ENCODE peak calls at places on chromosomes 11 and 22, in nine cellular contexts. F is tibial nerve, J is A549, Z is body of pancreas, D is gastrocnemius medialis, K is esophagus squamous epithelium, C is Peyer's patch, H is breast epithelium, Y is right lobe of liver. X is an unnamed sample.
A peak's percentile ranks its signal among the peaks of the same experiment; 100 is the strongest.

GRCh38 chr22:37186997-37187522 is 987 bp downstream of the C1QTNF6 start:
- DNase-seq in J (no peak), D (no peak), H (no peak), K (no peak), F (no peak), Y (peak; percentile 17), C (peak; percentile 29), Z (no peak), X (no peak)

GRCh38 chr11:73028621-73029020 is 113.5 kb downstream of the FCHSD2 start:
- DNase-seq in C (no peak), D (peak; percentile 9), K (no peak), F (no peak), H (no peak), Z (peak; percentile 17), Y (no peak), J (no peak), X (no peak)

GRCh38 chr11:123585206-123585605 is 69.2 kb downstream of the SCN3B start:
- DNase-seq in K (no peak), Z (peak; percentile 22), H (no peak), F (no peak), D (no peak), Y (no peak), J (no peak), C (no peak), X (no peak)

GRCh38 chr11:17389205-17389956 is 922 bp upstream of the KCNJ11 start:
- DNase-seq in F (no peak), J (peak; percentile 76), Z (peak; percentile 88), H (peak; percentile 80), C (peak; percentile 85), Y (peak; percentile 85), D (peak; percentile 81), K (no peak), X (peak; percentile 74)

GRCh38 chr11:34356918-34357645 is 728 bp downstream of the ABTB2 start:
- DNase-seq in H (no peak), J (no peak), K (no peak), Z (peak; percentile 62), F (no peak), C (peak; percentile 84), D (peak; percentile 53), Y (peak; percentile 84), X (peak; percentile 47)

GRCh38 chr22:20853236-20853660 is 5.4 kb downstream of the PI4KA start:
- DNase-seq in D (no peak), C (no peak), Z (no peak), J (no peak), H (no peak), F (no peak), Y (no peak), K (no peak), X (no peak)

GRCh38 chr11:119942583-119943338 is 195.2 kb downstream of the TRIM29 start:
- DNase-seq in Y (no peak), J (no peak), K (no peak), Z (no peak), H (no peak), C (no peak), D (no peak), F (no peak), X (no peak)

GRCh38 chr11:6746086-6746618 is 25.6 kb downstream of the OR2AG2 start:
- DNase-seq in F (no peak), D (no peak), Z (no peak), H (no peak), K (no peak), C (no peak), Y (no peak), J (no peak), X (no peak)

GRCh38 chr11:96292291-96293010 is 50.5 kb downstream of the MAML2 start:
- DNase-seq in H (no peak), J (no peak), Y (no peak), F (no peak), D (no peak), K (no peak), Z (no peak), C (no peak), X (no peak)

GRCh38 chr11:68632802-68633201 is 51.5 kb upstream of the GAL start:
- DNase-seq in Y (no peak), C (no peak), D (no peak), J (peak; percentile 51), F (no peak), K (no peak), H (no peak), Z (peak; percentile 45), X (no peak)

GRCh38 chr11:11899401-11899800 is 57.6 kb downstream of the USP47 start:
- DNase-seq in C (no peak), J (no peak), D (no peak), Y (no peak), F (no peak), K (no peak), Z (no peak), H (no peak), X (no peak)

GRCh38 chr22:46058591-46059519 is 81.9 kb upstream of the WNT7B start:
- DNase-seq in C (peak; percentile 47), K (no peak), F (peak; percentile 12), Z (peak; percentile 3), D (no peak), H (peak; percentile 43), Y (peak; percentile 52), J (no peak), X (peak; percentile 50)

GRCh38 chr22:46057206-46057605 is 80.2 kb upstream of the WNT7B start:
- DNase-seq in C (peak; percentile 36), F (peak; percentile 17), Y (no peak), Z (peak; percentile 24), H (peak; percentile 48), D (no peak), J (no peak), K (no peak), X (peak; percentile 66)

GRCh38 chr22:46056169-46057041 is 79.4 kb upstream of the WNT7B start:
- DNase-seq in Z (peak; percentile 41), D (no peak), K (no peak), Y (peak; percentile 51), C (peak; percentile 51), J (no peak), H (peak; percentile 55), F (peak; percentile 34), X (peak; percentile 53)

GRCh38 chr22:46055851-46056168 is 78.8 kb upstream of the WNT7B start:
- DNase-seq in F (no peak), K (no peak), J (no peak), H (no peak), C (no peak), Y (no peak), D (no peak), Z (no peak), X (no peak)

DNA sequence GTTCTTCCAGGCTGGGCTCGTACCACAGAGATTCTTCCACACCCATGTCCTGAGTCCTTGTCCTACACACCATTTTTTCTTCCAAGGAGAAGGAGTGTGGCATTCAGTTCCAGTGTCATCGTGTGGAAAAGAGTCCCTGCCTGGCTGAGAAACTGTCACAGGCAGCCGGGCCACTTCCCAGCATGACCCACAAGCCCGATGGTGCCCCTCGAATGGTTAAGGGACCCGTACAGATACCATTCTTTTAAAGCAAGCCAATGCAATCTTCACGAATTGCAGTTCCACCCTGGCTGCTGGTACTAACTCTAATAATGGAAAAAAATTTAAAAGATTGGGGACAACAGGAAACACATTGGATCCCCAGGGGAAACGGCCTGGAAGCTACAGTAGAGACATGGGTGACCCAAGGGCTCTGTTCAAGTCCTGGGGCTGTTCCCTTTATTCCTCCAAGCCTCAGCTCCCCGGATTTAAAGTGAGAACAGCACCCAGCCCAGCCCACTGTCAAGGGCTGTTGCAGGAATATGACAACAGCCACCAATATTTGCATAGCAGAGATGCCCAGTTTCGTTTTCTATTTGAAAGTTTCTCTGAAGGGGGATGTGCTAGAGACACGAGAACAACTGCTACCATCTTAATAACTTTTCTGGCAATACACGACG is 80.9 kb upstream of the WNT7B start:
- DNase-seq in J (no peak), Y (peak; percentile 53), D (no peak), H (peak; percentile 61), C (peak; percentile 47), Z (peak; percentile 80), F (peak; percentile 53), K (no peak), X (peak; percentile 45)
- H3K4me3 ChIP-seq in J (no peak overlapping the region), Y (no peak overlapping the region), D (peak overlapping the region; percentile 89), H (peak overlapping the region; percentile 76), C (peak overlapping the region; percentile 11), Z (no peak overlapping the region), F (peak overlapping the region; percentile 0), K (no peak overlapping the region), X (peak overlapping the region; percentile 87)

DNA sequence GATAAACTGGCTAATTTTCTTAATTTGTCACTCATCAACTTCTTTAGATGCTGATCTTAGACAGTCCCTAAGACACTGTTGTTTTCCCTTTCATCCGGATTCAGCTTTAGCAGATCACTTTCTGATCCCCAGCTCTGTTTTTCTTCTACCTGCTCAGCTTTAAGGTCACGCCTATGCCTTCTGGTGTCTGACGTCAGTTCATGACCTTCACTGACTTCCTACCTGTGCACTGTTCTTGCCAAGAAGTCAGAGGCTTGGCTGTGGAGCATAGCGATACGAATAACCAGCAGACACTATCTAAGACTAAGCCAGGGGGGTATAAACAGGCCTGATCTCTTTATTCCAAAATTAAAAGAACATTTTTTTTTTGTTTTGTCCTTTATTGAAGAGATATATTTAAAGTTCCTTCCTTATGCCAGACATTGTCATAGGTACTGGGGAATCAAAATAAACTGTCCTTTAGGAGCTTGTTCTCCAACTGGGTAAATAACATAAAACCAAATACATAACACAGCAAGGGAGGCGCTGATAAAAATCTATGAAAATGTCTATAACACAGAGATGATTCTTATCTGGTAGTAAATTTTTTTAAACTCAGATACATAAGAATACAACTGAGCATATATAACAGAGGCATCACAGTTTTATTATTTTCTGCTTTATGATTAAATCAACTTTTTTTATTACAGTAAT is 352.2 kb upstream of the CTSC start:
- DNase-seq in H (no peak), K (no peak), C (no peak), Z (peak; percentile 89), F (no peak), Y (no peak), J (no peak), D (no peak), X (no peak)
- TF ChIP-seq POLR2A in H (no peak), K (no peak), C (no peak), Z (no peak), F (no peak), Y (no peak), J (no peak), D (no peak), X (no peak)

DNA sequence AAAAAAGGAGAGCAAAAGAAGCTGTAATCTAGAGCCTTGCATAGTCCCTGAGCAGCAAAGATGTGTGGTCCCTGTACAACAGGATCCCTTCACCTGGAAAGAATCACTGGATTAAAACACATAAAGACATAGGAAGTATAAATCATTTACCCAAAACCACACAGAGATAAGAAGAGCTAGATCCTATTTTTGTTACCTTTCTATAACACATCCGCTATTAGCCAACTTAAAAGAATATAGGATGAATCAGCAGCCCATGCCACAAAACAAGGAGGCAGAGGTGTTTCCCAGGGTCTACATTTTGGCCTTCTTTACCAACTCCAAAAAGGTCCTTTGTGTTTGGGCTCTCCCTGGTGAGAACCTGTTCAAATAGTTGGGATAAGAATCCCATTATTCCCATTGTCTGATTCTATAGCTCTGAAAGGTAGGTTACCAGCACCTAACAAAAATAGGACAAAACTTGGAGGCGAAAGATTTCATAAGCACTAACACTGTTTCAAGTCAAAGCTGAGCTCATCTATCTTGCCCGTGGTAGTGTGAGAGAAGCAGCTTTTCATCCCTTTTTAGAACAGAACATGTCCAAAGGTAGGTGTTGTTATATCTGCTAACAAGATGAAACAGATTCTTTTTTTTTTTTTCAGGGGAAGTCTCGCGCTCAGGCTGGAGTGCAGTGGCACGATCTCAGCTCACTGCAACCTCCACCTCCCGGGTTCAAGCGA is 26.8 kb downstream of the PAK1 start:
- DNase-seq in H (no peak), K (no peak), Z (no peak), D (no peak), F (no peak), Y (no peak), C (no peak), J (no peak), X (no peak)
- H3K4me1 ChIP-seq in H (no peaks in the 10 kb centered on the region), K (peaks cover 7% of the 10 kb centered on the region), Z (peaks cover 14% of the 10 kb centered on the region), D (no peaks in the 10 kb centered on the region), F (no peaks in the 10 kb centered on the region), Y (no peaks in the 10 kb centered on the region), C (peaks cover 4% of the 10 kb centered on the region), J (no peaks in the 10 kb centered on the region), X (peaks cover 2% of the 10 kb centered on the region)

GRCh38 chr11:116078101-116078561 is 573.9 kb upstream of the CADM1 start:
- DNase-seq in C (no peak), Y (no peak), D (no peak), K (no peak), H (no peak), J (no peak), Z (no peak), F (no peak), X (no peak)
- H3K4me3 ChIP-seq in C (no peak overlapping the region), Y (no peak overlapping the region), D (no peak overlapping the region), K (no peak overlapping the region), H (no peak overlapping the region), J (no peak overlapping the region), Z (no peak overlapping the region), F (no peak overlapping the region), X (no peak overlapping the region)

X was measured in ovary.